ENCODE peak calls at places on chromosomes 13 and 19, in four cellular contexts. V is K562, S is HepG2, H is WTC11. O is an unnamed sample.

GRCh38 chr13:83221256-83221655 is 661.0 kb downstream of the SLITRK1 start:
- DNase-seq in H (no peak), V (no peak), S (no peak), O (no peak)

GRCh38 chr13:112346173-112346898 is 29.8 kb upstream of the SPACA7 start:
- DNase-seq in S (no peak), V (no peak), H (peak), O (no peak)

GRCh38 chr19:18660051-18660910 is 23.2 kb upstream of the CRTC1 start:
- DNase-seq in V (peak), S (no peak), H (no peak), O (no peak)

GRCh38 chr13:36992362-36992761 is 6.8 kb downstream of the ALG5 start:
- DNase-seq in S (no peak), V (no peak), H (no peak), O (no peak)

GRCh38 chr13:73754727-73755292 is 379.4 kb downstream of the KLF12 start:
- DNase-seq in V (peak), H (no peak), S (peak), O (no peak)

GRCh38 chr13:35791191-35791902 is 314.9 kb upstream of the MAB21L1 start:
- DNase-seq in V (no peak), H (no peak), S (no peak), O (no peak)

GRCh38 chr13:38262211-38262610 is 87.4 kb upstream of the UFM1 start:
- DNase-seq in V (no peak), H (no peak), S (no peak), O (no peak)

GRCh38 chr13:114151031-114151430 is 18.6 kb upstream of the RASA3 start:
- DNase-seq in H (no peak), V (no peak), S (no peak), O (no peak)

GRCh38 chr13:39418424-39418823 is 184.6 kb downstream of the LHFPL6 start:
- DNase-seq in V (no peak), H (no peak), S (no peak), O (no peak)

GRCh38 chr13:29154390-29154789 is 334.3 kb downstream of the MTUS2 start:
- DNase-seq in V (no peak), H (no peak), S (no peak), O (no peak)

GRCh38 chr19:50668416-50669318 is 19.4 kb downstream of the C19orf81 start:
- DNase-seq in V (no peak), H (no peak), S (no peak), O (no peak)

GRCh38 chr13:36788276-36788675 is 30.7 kb upstream of the RFXAP start:
- DNase-seq in H (no peak), V (no peak), S (no peak), O (no peak)

GRCh38 chr19:19406878-19407639 is 1.6 kb downstream of the GATAD2A start:
- DNase-seq in H (no peak), S (peak), V (no peak), O (no peak)

GRCh38 chr19:45079063-45079910 is at the start of gene GEMIN7:
- DNase-seq in V (peak), H (peak), S (peak), O (peak)

GRCh38 chr19:6528544-6529121 is 2.2 kb upstream of the TNFSF9 start:
- DNase-seq in H (peak), V (peak), S (peak), O (no peak)

GRCh38 chr13:110915874-110916670 is 1.2 kb upstream of the ANKRD10 start:
- DNase-seq in S (peak), H (no peak), V (no peak), O (no peak)

GRCh38 chr13:97873398-97873797 is 80.1 kb upstream of the IPO5 start:
- DNase-seq in V (no peak), S (no peak), H (no peak), O (no peak)

GRCh38 chr19:32852216-32852615 is 17.4 kb downstream of the SLC7A9 start:
- DNase-seq in S (no peak), H (no peak), V (no peak), O (no peak)

GRCh38 chr19:55685776-55686175 is 10.8 kb downstream of the EPN1 start:
- DNase-seq in S (no peak), V (no peak), H (no peak), O (no peak)

GRCh38 chr13:28636078-28636477 is 22.9 kb upstream of the POMP start:
- DNase-seq in H (no peak), V (no peak), S (no peak), O (no peak)

GRCh38 chr19:14115761-14116160 is 1.8 kb downstream of the PRKACA start:
- DNase-seq in S (no peak), H (no peak), V (no peak), O (no peak)

GRCh38 chr13:42396501-42396900 is 124.5 kb downstream of the AKAP11 start:
- DNase-seq in H (no peak), S (no peak), V (no peak), O (no peak)

GRCh38 chr13:96844195-96844594 is 150.1 kb downstream of the OXGR1 start:
- DNase-seq in S (no peak), V (no peak), H (no peak), O (no peak)

GRCh38 chr19:30359936-30360335 is 12.2 kb upstream of the ZNF536 start:
- DNase-seq in H (no peak), S (no peak), V (no peak), O (no peak)

GRCh38 chr19:42352216-42352892 is 26.9 kb downstream of the MEGF8 start:
- DNase-seq in V (peak), H (no peak), S (no peak), O (no peak)

GRCh38 chr19:54273811-54274210 is 7.1 kb downstream of the LILRB2 start:
- DNase-seq in V (no peak), H (no peak), S (no peak), O (no peak)

GRCh38 chr19:52896431-52897148 is 845 bp downstream of the ZNF320 start:
- DNase-seq in H (peak), V (peak), S (no peak), O (no peak)

GRCh38 chr13:60572003-60572792 is 175.2 kb downstream of the TDRD3 start:
- DNase-seq in S (peak), V (no peak), H (no peak), O (no peak)

GRCh38 chr13:24038846-24039330 is 121.6 kb upstream of the SPATA13 start:
- DNase-seq in S (peak), V (no peak), H (no peak), O (no peak)

GRCh38 chr13:99199541-99200432 is 867 bp upstream of the UBAC2 start:
- DNase-seq in S (no peak), H (no peak), V (no peak), O (no peak)

GRCh38 chr13:32443111-32443510 is 15.2 kb upstream of the N4BP2L1 start:
- DNase-seq in H (no peak), V (peak), S (peak), O (peak)
- TF ChIP-seq ETV6 in H (no peak), V (no peak), S (no peak), O (no peak)

GRCh38 chr13:33321686-33322473 is 36.3 kb upstream of the STARD13 start:
- DNase-seq in S (no peak), V (no peak), H (no peak), O (no peak)

GRCh38 chr13:33318037-33318436 is 32.5 kb upstream of the STARD13 start:
- DNase-seq in V (no peak), S (no peak), H (no peak), O (no peak)

GRCh38 chr13:33316890-33317289 is 31.3 kb upstream of the STARD13 start:
- DNase-seq in S (no peak), V (no peak), H (no peak), O (no peak)

GRCh38 chr13:33319859-33320258 is 34.3 kb upstream of the STARD13 start:
- DNase-seq in S (no peak), V (no peak), H (no peak), O (no peak)

GRCh38 chr13:33318744-33319143 is 33.2 kb upstream of the STARD13 start:
- DNase-seq in S (no peak), H (no peak), V (no peak), O (no peak)
- TF ChIP-seq ETV6 in S (no peak), H (no peak), V (no peak), O (no peak)

DNA sequence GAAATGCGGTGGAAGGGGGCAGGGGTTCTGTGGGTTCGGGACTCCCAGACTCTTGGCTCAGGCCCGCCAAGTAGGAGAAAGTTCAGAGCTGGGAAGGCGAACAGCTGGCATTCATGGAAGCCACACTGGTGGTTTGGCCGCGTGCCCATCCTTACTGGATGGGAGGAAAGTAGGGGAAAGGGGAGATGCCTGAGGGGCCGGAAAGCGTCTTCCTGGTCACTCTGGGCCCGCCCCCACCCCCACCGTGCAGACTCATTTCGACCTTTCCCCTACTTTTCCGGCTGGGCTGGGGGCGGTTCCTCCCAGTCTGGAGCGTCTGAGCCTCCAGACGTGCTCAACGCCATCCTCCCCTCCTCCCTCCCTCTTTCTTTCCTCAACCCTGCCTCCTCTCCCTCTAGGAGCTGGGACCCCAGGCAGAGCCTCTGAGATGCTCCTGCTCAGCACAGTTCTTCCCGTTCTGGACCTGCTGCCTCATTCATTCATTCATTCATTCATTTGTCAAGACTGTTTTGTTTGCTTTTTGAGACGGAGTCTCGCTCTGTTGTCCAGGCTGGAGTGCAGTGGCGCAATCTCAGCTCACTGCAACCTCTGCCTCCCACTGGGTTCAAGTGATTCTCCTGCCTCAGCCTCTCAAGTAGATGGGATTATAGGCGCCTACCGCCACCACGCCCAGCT is 3.5 kb downstream of the ANGPTL4 start:
- DNase-seq in H (peak), S (no peak), V (peak), O (no peak)
- TF ChIP-seq ETV6 in H (no peak), S (no peak), V (no peak), O (no peak)

DNA sequence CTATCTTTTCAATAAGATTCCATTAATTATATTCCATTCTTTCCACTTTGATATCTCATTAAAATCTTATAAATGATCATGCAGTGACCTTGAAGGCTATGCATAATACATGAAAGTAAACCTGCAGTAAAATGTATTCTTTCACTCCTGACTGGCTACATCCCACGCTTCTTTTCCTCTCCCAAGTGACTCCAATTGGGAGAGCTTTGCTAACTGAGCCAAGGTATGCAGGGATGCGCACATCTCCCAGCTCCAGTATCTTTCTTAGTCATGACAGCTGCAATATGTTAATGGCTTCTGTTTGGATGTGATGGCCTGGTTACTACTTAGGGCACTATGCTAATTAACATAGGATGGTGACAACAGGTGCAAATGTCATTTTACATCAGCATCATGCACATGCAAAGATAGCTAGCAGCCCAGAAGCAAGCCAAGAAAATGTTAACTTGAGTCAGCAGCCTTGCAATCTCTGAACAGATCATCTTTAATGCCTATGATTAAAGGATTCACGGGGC is 134.7 kb downstream of the POU4F1 start:
- DNase-seq in V (no peak), H (no peak), S (no peak), O (no peak)
- TF ChIP-seq ETV6 in V (no peak), H (no peak), S (no peak), O (no peak)

DNA sequence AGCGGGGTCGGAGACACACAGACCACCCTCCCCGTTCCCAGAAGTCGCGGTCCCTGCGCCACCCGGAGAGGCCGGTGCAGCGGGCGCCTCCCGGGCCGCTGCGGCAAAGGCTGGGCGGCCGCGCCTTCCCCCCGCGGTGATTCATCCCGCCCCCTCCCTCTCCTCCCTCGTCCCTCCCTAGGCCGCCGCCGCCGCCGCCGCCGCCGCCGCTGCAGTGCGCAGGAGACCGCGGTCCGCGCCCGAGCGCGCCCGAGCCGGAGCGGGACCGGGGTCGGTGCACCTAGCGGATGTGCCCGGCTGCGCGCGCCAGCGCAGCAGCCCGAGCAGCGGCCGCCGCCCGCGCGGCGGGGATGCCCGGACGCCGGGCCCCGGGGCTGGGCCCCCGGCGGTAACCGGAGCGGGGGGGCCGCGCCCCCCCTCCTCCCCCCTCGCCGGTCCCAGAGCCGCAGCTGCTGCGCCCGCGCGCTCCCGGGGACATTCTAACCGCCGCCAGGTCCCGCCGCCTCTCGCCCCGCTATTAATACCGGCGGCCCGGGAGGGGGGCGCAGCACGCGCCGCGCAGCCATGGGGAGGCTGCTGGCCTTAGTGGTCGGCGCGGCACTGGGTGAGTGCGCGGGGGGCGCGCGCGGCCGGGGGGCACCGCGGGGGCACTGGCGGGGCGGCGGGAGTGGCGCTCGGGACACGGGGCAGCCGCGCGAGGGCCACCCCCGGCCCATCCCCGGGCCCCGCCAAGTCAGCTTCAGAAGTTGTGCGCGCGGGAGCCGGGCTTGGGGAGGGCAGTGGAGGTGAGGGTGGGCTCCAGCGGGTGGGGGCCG is at the start of gene SCN1B:
- DNase-seq in V (peak), H (peak), S (peak), O (no peak)
- TF ChIP-seq ETV6 in V (no peak), H (no peak), S (no peak), O (no peak)

GRCh38 chr13:75405976-75406703 is 75.8 kb downstream of the TBC1D4 start:
- DNase-seq in V (no peak), H (no peak), S (no peak), O (no peak)
- TF ChIP-seq ETV6 in V (no peak), H (no peak), S (no peak), O (no peak)